ENCODE peak calls at places on chromosomes 11 and 22, in four cellular contexts. One of them, this sample, is unnamed.

GRCh38 chr11:13682212-13682611 is 13.7 kb downstream of the FAR1 start:
- DNase-seq in testis: no peak
- DNase-seq in cardiac muscle cell: no peak
- DNase-seq in GM23248: no peak
- DNase-seq in this sample: no peak

GRCh38 chr11:108269583-108269982 is 46.7 kb downstream of the ATM start:
- DNase-seq in testis: no peak
- DNase-seq in cardiac muscle cell: no peak
- DNase-seq in GM23248: no peak
- DNase-seq in this sample: no peak

GRCh38 chr11:116835042-116835772 is 2.2 kb downstream of the APOA1 start:
- DNase-seq in GM23248: no peak
- DNase-seq in cardiac muscle cell: no peak
- DNase-seq in testis: no peak
- DNase-seq in this sample: no peak

GRCh38 chr11:64447717-64448598 is 89.0 kb downstream of the RPS6KA4 start:
- DNase-seq in cardiac muscle cell: no peak
- DNase-seq in testis: peak; percentile 44
- DNase-seq in GM23248: peak; percentile 49
- DNase-seq in this sample: no peak

GRCh38 chr22:35638408-35638807 is 9.8 kb upstream of the APOL6 start:
- DNase-seq in GM23248: peak; percentile 92
- DNase-seq in cardiac muscle cell: peak; percentile 24
- DNase-seq in testis: peak; percentile 66
- DNase-seq in this sample: no peak

GRCh38 chr11:125429174-125429707 is 66.8 kb downstream of the FEZ1 start:
- DNase-seq in cardiac muscle cell: peak; percentile 77
- DNase-seq in GM23248: peak; percentile 71
- DNase-seq in testis: peak; percentile 79
- DNase-seq in this sample: no peak

GRCh38 chr11:68335693-68336092 is 23.3 kb downstream of the LRP5 start:
- DNase-seq in GM23248: no peak
- DNase-seq in testis: no peak
- DNase-seq in cardiac muscle cell: no peak
- DNase-seq in this sample: no peak

GRCh38 chr11:96098511-96099241 is 174.8 kb upstream of the MTMR2 start:
- DNase-seq in testis: no peak
- DNase-seq in cardiac muscle cell: no peak
- DNase-seq in GM23248: peak; percentile 49
- DNase-seq in this sample: no peak

GRCh38 chr11:115112779-115113178 is 391.4 kb downstream of the CADM1 start:
- DNase-seq in cardiac muscle cell: no peak
- DNase-seq in testis: no peak
- DNase-seq in GM23248: no peak
- DNase-seq in this sample: no peak

GRCh38 chr11:1478544-1478943 is 8.0 kb downstream of the MOB2 start:
- DNase-seq in cardiac muscle cell: no peak
- DNase-seq in GM23248: no peak
- DNase-seq in testis: no peak
- DNase-seq in this sample: peak; percentile 7

GRCh38 chr11:94271885-94272372 is 32.5 kb upstream of the IZUMO1R start:
- DNase-seq in GM23248: no peak
- DNase-seq in testis: no peak
- DNase-seq in cardiac muscle cell: no peak
- DNase-seq in this sample: no peak

GRCh38 chr11:44740967-44741366 is 14.2 kb downstream of the TSPAN18 start:
- DNase-seq in cardiac muscle cell: no peak
- DNase-seq in testis: no peak
- DNase-seq in GM23248: no peak
- DNase-seq in this sample: no peak

GRCh38 chr11:230431-230830 is 5.7 kb downstream of the SIRT3 start:
- DNase-seq in cardiac muscle cell: no peak
- DNase-seq in GM23248: no peak
- DNase-seq in testis: no peak
- DNase-seq in this sample: no peak

GRCh38 chr11:12460441-12460840 is 83.1 kb downstream of the PARVA start:
- DNase-seq in cardiac muscle cell: no peak
- DNase-seq in GM23248: peak; percentile 19
- DNase-seq in testis: no peak
- DNase-seq in this sample: no peak

GRCh38 chr11:64858467-64859401 is 14.3 kb upstream of the CDC42BPG start:
- DNase-seq in testis: peak; percentile 41
- DNase-seq in GM23248: no peak
- DNase-seq in cardiac muscle cell: no peak
- DNase-seq in this sample: peak; percentile 59

GRCh38 chr11:20026629-20027545 is 133.4 kb downstream of the DBX1 start:
- DNase-seq in cardiac muscle cell: no peak
- DNase-seq in GM23248: no peak
- DNase-seq in testis: no peak
- DNase-seq in this sample: no peak

GRCh38 chr11:48154162-48154561 is 62.4 kb upstream of the OR4B1 start:
- DNase-seq in cardiac muscle cell: no peak
- DNase-seq in testis: no peak
- DNase-seq in GM23248: peak; percentile 84
- DNase-seq in this sample: no peak

GRCh38 chr22:32911526-32911925 is 110.0 kb downstream of the TIMP3 start:
- DNase-seq in cardiac muscle cell: no peak
- DNase-seq in testis: no peak
- DNase-seq in GM23248: no peak
- DNase-seq in this sample: no peak

GRCh38 chr11:64306876-64307622 is 1.7 kb downstream of the ESRRA start:
- DNase-seq in testis: no peak
- DNase-seq in GM23248: peak; percentile 38
- DNase-seq in cardiac muscle cell: no peak
- DNase-seq in this sample: no peak

GRCh38 chr11:117427356-117427874 is 99.8 kb downstream of the CEP164 start:
- DNase-seq in GM23248: no peak
- DNase-seq in testis: no peak
- DNase-seq in cardiac muscle cell: no peak
- DNase-seq in this sample: no peak

GRCh38 chr11:110972640-110973039 is 260.4 kb upstream of the ARHGAP20 start:
- DNase-seq in testis: no peak
- DNase-seq in cardiac muscle cell: no peak
- DNase-seq in GM23248: peak; percentile 95
- DNase-seq in this sample: no peak

GRCh38 chr22:27022256-27022655 is 364.9 kb downstream of the MIAT start:
- DNase-seq in cardiac muscle cell: no peak
- DNase-seq in testis: no peak
- DNase-seq in GM23248: peak; percentile 31
- DNase-seq in this sample: no peak

GRCh38 chr22:20422965-20423635 is 14.5 kb downstream of the SCARF2 start:
- DNase-seq in cardiac muscle cell: no peak
- DNase-seq in testis: no peak
- DNase-seq in GM23248: peak; percentile 73
- DNase-seq in this sample: no peak

GRCh38 chr11:12717851-12718291 is 43.6 kb downstream of the TEAD1 start:
- DNase-seq in GM23248: no peak
- DNase-seq in cardiac muscle cell: no peak
- DNase-seq in testis: no peak
- DNase-seq in this sample: peak; percentile 10

GRCh38 chr11:111388431-111388830 is 9.4 kb upstream of the POU2AF1 start:
- DNase-seq in GM23248: no peak
- DNase-seq in cardiac muscle cell: no peak
- DNase-seq in testis: no peak
- DNase-seq in this sample: no peak

GRCh38 chr11:6572215-6572614 is 31.2 kb downstream of the RRP8 start:
- DNase-seq in cardiac muscle cell: no peak
- DNase-seq in testis: no peak
- DNase-seq in GM23248: peak; percentile 86
- DNase-seq in this sample: no peak

GRCh38 chr11:33536178-33536577 is 164.4 kb downstream of the C11orf91 start:
- DNase-seq in testis: no peak
- DNase-seq in cardiac muscle cell: no peak
- DNase-seq in GM23248: no peak
- DNase-seq in this sample: no peak

GRCh38 chr22:49966716-49967332 is 6.3 kb downstream of the PIM3 start:
- DNase-seq in testis: peak; percentile 42
- DNase-seq in GM23248: no peak
- DNase-seq in cardiac muscle cell: peak; percentile 61
- DNase-seq in this sample: peak; percentile 15

GRCh38 chr11:48108231-48109045 is 108.2 kb upstream of the OR4B1 start:
- DNase-seq in cardiac muscle cell: no peak
- DNase-seq in testis: no peak
- DNase-seq in GM23248: no peak
- DNase-seq in this sample: no peak

GRCh38 chr11:92703431-92703830 is 266.0 kb upstream of the MTNR1B start:
- DNase-seq in cardiac muscle cell: no peak
- DNase-seq in GM23248: peak; percentile 76
- DNase-seq in testis: no peak
- DNase-seq in this sample: no peak

GRCh38 chr11:706957-707816 is 1.2 kb downstream of the EPS8L2 start:
- DNase-seq in GM23248: peak; percentile 51
- DNase-seq in testis: no peak
- DNase-seq in cardiac muscle cell: no peak
- DNase-seq in this sample: no peak

GRCh38 chr11:70580036-70580805 is 181.9 kb downstream of the CTTN start:
- DNase-seq in cardiac muscle cell: peak; percentile 79
- DNase-seq in testis: no peak
- DNase-seq in GM23248: peak; percentile 8
- DNase-seq in this sample: no peak

GRCh38 chr11:70581991-70582885 is 183.9 kb downstream of the CTTN start:
- DNase-seq in testis: no peak
- DNase-seq in cardiac muscle cell: no peak
- DNase-seq in GM23248: no peak
- DNase-seq in this sample: no peak

GRCh38 chr11:70583781-70584218 is 185.5 kb downstream of the CTTN start:
- DNase-seq in GM23248: no peak
- DNase-seq in cardiac muscle cell: no peak
- DNase-seq in testis: no peak
- DNase-seq in this sample: no peak

GRCh38 chr11:70584786-70585545 is 186.6 kb downstream of the CTTN start:
- DNase-seq in testis: no peak
- DNase-seq in GM23248: no peak
- DNase-seq in cardiac muscle cell: no peak
- DNase-seq in this sample: no peak

DNA sequence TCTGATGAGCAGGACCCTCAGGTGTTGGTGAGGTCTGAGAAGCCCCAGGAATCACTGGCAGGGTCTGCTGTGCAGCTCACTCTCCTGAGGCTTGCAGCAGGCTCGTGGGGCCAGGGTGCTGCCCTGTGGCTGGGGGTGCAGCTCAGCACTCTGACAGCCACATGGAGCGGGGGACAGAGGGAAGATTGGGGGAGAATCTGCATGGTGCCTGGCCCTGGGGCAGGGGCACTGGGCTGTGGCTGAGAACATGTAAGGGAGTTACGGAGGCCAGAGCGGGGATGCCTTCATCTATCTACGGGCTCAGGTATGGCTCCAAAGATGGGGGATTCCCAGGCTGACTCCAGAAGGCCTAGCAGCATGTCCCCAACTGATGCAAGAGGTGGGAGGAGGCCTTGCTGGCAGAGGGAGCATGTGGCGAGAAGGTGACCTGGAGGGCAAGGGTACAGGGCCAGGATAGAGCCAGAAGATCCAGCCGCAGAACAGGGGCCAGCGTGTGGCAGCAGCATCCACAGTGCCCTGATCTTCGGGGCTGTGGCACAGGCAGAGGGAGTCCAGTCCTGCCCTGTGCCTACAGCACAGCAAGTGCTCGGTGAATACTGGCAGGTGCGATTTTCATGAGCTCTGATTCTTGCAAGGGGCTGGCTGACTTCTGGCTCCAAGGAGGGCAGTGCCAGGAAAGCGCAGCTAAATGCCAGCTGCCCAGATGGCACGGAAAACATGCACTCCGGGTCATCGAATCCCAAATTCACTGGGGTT is 184.7 kb downstream of the CTTN start:
- DNase-seq in GM23248: no peak
- DNase-seq in cardiac muscle cell: no peak
- DNase-seq in testis: no peak
- DNase-seq in this sample: no peak
- H3K9me3 ChIP-seq in GM23248: no peaks in the 10 kb centered on the region
- H3K9me3 ChIP-seq in cardiac muscle cell: no peaks in the 10 kb centered on the region
- H3K9me3 ChIP-seq in testis: no peaks in the 10 kb centered on the region
- H3K9me3 ChIP-seq in this sample: no peaks in the 10 kb centered on the region

DNA sequence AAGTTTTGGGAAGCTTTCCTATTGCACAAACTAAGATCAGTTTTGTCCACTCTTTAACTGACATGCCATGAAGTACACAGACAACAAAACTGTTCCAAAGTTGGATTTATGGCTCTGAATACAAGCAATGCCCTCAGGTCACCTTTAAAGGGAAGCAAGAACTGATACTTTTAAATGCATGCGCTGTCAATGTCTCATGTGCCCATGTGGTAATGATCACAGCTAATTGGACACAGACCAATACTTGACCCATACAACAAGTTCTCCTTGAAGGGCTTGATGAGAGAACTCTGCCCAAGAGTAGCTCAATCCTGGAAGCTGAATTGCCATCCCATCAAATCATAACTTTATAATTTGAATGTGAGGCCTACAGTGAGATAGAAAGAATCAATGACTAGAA is 624.9 kb downstream of the ETS1 start:
- DNase-seq in testis: no peak
- DNase-seq in GM23248: peak; percentile 31
- DNase-seq in cardiac muscle cell: no peak
- DNase-seq in this sample: no peak
- H3K9me3 ChIP-seq in testis: no peaks in the 10 kb centered on the region
- H3K9me3 ChIP-seq in GM23248: no peaks in the 10 kb centered on the region
- H3K9me3 ChIP-seq in cardiac muscle cell: no peaks in the 10 kb centered on the region
- H3K9me3 ChIP-seq in this sample: no peaks in the 10 kb centered on the region

GRCh38 chr11:100805509-100806199 is 118.6 kb downstream of the ARHGAP42 start:
- DNase-seq in GM23248: peak; percentile 70
- DNase-seq in testis: no peak
- DNase-seq in cardiac muscle cell: no peak
- DNase-seq in this sample: no peak

GRCh38 chr11:100810666-100811065 is 123.6 kb downstream of the ARHGAP42 start:
- DNase-seq in cardiac muscle cell: no peak
- DNase-seq in testis: no peak
- DNase-seq in GM23248: no peak
- DNase-seq in this sample: no peak

GRCh38 chr11:100812517-100812916 is 125.4 kb downstream of the ARHGAP42 start:
- DNase-seq in testis: no peak
- DNase-seq in cardiac muscle cell: no peak
- DNase-seq in GM23248: no peak
- DNase-seq in this sample: no peak

GRCh38 chr11:100808904-100809491 is 121.9 kb downstream of the ARHGAP42 start:
- DNase-seq in testis: no peak
- DNase-seq in GM23248: peak; percentile 55
- DNase-seq in cardiac muscle cell: no peak
- DNase-seq in this sample: no peak

DNA sequence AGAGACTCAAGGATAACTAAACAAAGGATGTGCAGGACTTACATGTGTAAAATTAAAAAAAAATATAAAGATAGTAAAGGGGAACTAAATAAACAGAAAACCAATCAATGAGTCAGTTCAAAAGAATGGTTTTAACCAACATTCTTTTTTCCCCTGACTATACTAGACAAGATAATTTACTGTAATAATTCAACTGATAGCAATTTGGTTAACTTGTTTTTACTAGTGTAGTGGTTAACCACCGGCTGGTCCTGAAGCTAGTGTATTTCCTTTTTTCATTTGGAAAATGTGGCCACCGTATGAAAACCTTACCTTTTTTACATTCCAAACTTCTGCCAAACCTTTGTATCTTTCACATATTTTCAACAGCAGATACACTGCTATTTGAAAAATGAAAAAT is 123.1 kb downstream of the ARHGAP42 start:
- DNase-seq in cardiac muscle cell: no peak
- DNase-seq in testis: no peak
- DNase-seq in GM23248: peak; percentile 7
- DNase-seq in this sample: no peak
- H3K9me3 ChIP-seq in cardiac muscle cell: no peaks in the 10 kb centered on the region
- H3K9me3 ChIP-seq in testis: no peaks in the 10 kb centered on the region
- H3K9me3 ChIP-seq in GM23248: no peaks in the 10 kb centered on the region
- H3K9me3 ChIP-seq in this sample: no peaks in the 10 kb centered on the region

GRCh38 chr11:50394017-50394416 is 361.3 kb downstream of the OR4C45 start:
- DNase-seq in cardiac muscle cell: no peak
- DNase-seq in GM23248: no peak
- DNase-seq in testis: no peak
- DNase-seq in this sample: no peak
- H3K9me3 ChIP-seq in cardiac muscle cell: no peaks in the 10 kb centered on the region
- H3K9me3 ChIP-seq in GM23248: peaks cover 9% of the 10 kb centered on the region
- H3K9me3 ChIP-seq in testis: no peaks in the 10 kb centered on the region
- H3K9me3 ChIP-seq in this sample: peaks cover 9% of the 10 kb centered on the region

This sample was measured in T-helper 17 cell.